ENCODE peak calls at places on chromosomes 4 and X, in nine cellular contexts. B is foreskin fibroblast, Y is BJ, N is endothelial cell, Z is mesothelial cell of epicardium, M is AG09309, O is heart left ventricle, L is hepatocyte, I is keratinocyte. J is an unnamed sample.
A peak's percentile ranks its signal among the peaks of the same experiment; 100 is the strongest.

GRCh38 chr4:102404551-102404969 is 59.3 kb upstream of the SLC39A8 start:
- DNase-seq in I (no peak), Y (no peak), B (no peak), N (no peak), O (no peak), L (no peak), M (peak; percentile 41), Z (no peak), J (no peak)

GRCh38 chr4:45629717-45630116 is 494.1 kb downstream of the GABRG1 start:
- DNase-seq in N (no peak), M (no peak), L (no peak), Y (no peak), O (no peak), B (no peak), Z (no peak), I (no peak), J (no peak)

GRCh38 chr4:106366026-106366425 is 2.6 kb downstream of the GIMD1 start:
- DNase-seq in B (no peak), O (no peak), Y (no peak), N (no peak), L (no peak), M (no peak), I (no peak), Z (no peak), J (no peak)

GRCh38 chrX:68490644-68491043 is 8.2 kb upstream of the YIPF6 start:
- DNase-seq in O (no peak), B (no peak), M (no peak), L (peak; percentile 42), Z (no peak), N (peak; percentile 19), Y (no peak), I (no peak), J (no peak)

GRCh38 chrX:152480269-152481212 is 29.4 kb upstream of the GABRA3 start:
- DNase-seq in L (no peak), I (no peak), M (no peak), Z (no peak), N (no peak), B (no peak), Y (no peak), O (no peak), J (no peak)

GRCh38 chr4:24514808-24515207 is 69.5 kb downstream of the DHX15 start:
- DNase-seq in M (no peak), B (no peak), Z (no peak), Y (no peak), I (no peak), L (no peak), N (no peak), O (no peak), J (no peak)

GRCh38 chr4:13920111-13920875 is 292.8 kb upstream of the BOD1L1 start:
- DNase-seq in L (no peak), Y (no peak), I (peak; percentile 95), N (no peak), M (no peak), B (no peak), Z (no peak), O (no peak), J (no peak)

GRCh38 chr4:150229538-150229937 is 151.3 kb downstream of the DCLK2 start:
- DNase-seq in I (no peak), B (peak; percentile 67), L (no peak), O (no peak), Y (no peak), N (no peak), M (no peak), Z (no peak), J (no peak)

GRCh38 chr4:45855857-45856256 is 268.0 kb downstream of the GABRG1 start:
- DNase-seq in Z (no peak), N (no peak), M (no peak), O (no peak), L (no peak), I (no peak), B (no peak), Y (no peak), J (no peak)

GRCh38 chr4:22471419-22471818 is 44.4 kb downstream of the ADGRA3 start:
- DNase-seq in I (no peak), B (no peak), L (no peak), N (no peak), Z (no peak), Y (no peak), O (no peak), M (no peak), J (no peak)

GRCh38 chr4:144667500-144667899 is 21.5 kb downstream of the HHIP start:
- DNase-seq in O (no peak), Z (no peak), Y (no peak), I (no peak), B (no peak), N (no peak), M (no peak), L (no peak), J (no peak)

GRCh38 chr4:176840166-176840565 is 47.4 kb upstream of the VEGFC start:
- DNase-seq in Y (no peak), O (no peak), I (no peak), Z (no peak), B (no peak), L (no peak), M (no peak), N (no peak), J (no peak)

GRCh38 chr4:24686866-24687672 is 102.7 kb upstream of the DHX15 start:
- DNase-seq in N (no peak), I (no peak), L (peak; percentile 42), B (peak; percentile 2), Y (no peak), Z (no peak), M (no peak), O (no peak), J (peak; percentile 52)

GRCh38 chr4:164725066-164725465 is 28.9 kb upstream of the SMIM31 start:
- DNase-seq in O (no peak), N (no peak), M (no peak), I (no peak), Y (no peak), B (no peak), Z (no peak), L (no peak), J (no peak)

GRCh38 chr4:30262379-30262778 is 457.8 kb upstream of the PCDH7 start:
- DNase-seq in Z (no peak), I (no peak), M (no peak), B (no peak), O (no peak), N (no peak), Y (no peak), L (no peak), J (no peak)

GRCh38 chrX:18884916-18885315 is 99.0 kb downstream of the PHKA2 start:
- DNase-seq in O (no peak), N (no peak), I (no peak), Z (no peak), Y (no peak), L (peak; percentile 30), M (no peak), B (no peak), J (no peak)

GRCh38 chr4:123924536-123924935 is 527.9 kb downstream of the SPRY1 start:
- DNase-seq in Y (no peak), B (peak; percentile 30), I (no peak), O (no peak), Z (no peak), N (no peak), M (no peak), L (no peak), J (no peak)

GRCh38 chr4:149980941-149981340 is 97.3 kb upstream of the DCLK2 start:
- DNase-seq in L (peak; percentile 69), Z (no peak), Y (no peak), N (peak; percentile 67), O (no peak), B (peak; percentile 35), M (no peak), I (no peak), J (peak; percentile 72)

GRCh38 chr4:94307231-94307840 is 35.3 kb downstream of the HPGDS start:
- DNase-seq in Z (no peak), Y (no peak), I (no peak), N (no peak), L (no peak), B (no peak), O (no peak), M (no peak), J (no peak)

GRCh38 chrX:109300415-109300814 is 181.5 kb downstream of the GUCY2F start:
- DNase-seq in O (no peak), Z (no peak), M (no peak), N (no peak), I (no peak), B (no peak), L (no peak), Y (no peak), J (no peak)

GRCh38 chrX:142686653-142687283 is 339.0 kb upstream of the SPANXN4 start:
- DNase-seq in M (no peak), L (peak; percentile 4), I (no peak), N (no peak), B (no peak), Z (no peak), O (no peak), Y (no peak), J (no peak)

DNA sequence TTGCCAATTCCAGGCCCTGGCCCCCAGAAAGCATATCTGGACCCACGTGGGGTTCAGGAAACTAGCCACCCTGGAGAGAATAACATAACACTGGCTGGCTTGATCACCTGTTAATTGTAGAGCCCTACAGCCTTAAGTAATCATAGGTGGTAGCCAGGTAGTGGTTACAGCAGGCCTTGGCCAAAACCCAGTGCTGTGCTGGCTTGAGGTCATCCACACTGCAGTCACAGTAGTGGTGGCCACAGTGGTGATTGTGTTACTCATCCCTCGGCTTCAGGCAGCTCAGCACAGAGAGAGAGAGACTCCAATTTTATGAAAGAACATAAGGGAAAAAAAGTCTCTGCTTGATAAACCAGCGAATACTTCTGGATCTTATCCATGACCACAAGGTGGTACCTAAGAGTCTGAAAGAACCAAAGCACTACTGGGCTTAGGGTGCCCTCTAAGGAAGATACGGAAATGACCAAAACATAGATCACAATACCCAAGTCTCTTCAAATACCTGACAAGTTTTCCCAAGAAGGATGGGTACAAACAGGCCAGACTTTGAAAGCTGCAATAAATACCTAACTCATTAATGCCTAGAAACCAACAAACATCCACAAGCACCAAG is 46.6 kb upstream of the CDX4 start:
- DNase-seq in I (no peak), L (no peak), M (no peak), Y (no peak), O (no peak), B (no peak), Z (no peak), N (no peak), J (no peak)
- TF ChIP-seq CTCF in I (no peak), L (no peak), M (no peak), Y (no peak), O (no peak), B (no peak), Z (no peak), N (no peak), J (no peak)

GRCh38 chr4:77418333-77418732 is 187.3 kb upstream of the CXCL13 start:
- DNase-seq in Z (no peak), Y (no peak), N (peak; percentile 18), L (peak; percentile 36), I (no peak), M (no peak), B (no peak), O (no peak), J (no peak)
- TF ChIP-seq CTCF in Z (no peak), Y (no peak), N (no peak), L (peak; percentile 45), I (peak; percentile 61), M (peak; percentile 20), B (no peak), O (no peak), J (no peak)

GRCh38 chrX:55011294-55011693 is 11.1 kb downstream of the APEX2 start:
- DNase-seq in N (no peak), I (no peak), O (no peak), B (no peak), L (no peak), Y (no peak), Z (no peak), M (no peak), J (no peak)
- TF ChIP-seq CTCF in N (peak; percentile 37), I (no peak), O (no peak), B (peak; percentile 19), L (peak; percentile 29), Y (peak; percentile 30), Z (peak; percentile 65), M (peak; percentile 49), J (peak; percentile 61)

GRCh38 chrX:144566592-144566991 is 680.7 kb upstream of the SPANXN1 start:
- DNase-seq in N (no peak), Z (no peak), B (no peak), O (no peak), M (no peak), Y (no peak), I (no peak), L (no peak), J (peak; percentile 18)
- TF ChIP-seq CTCF in N (no peak), Z (no peak), B (no peak), O (no peak), M (no peak), Y (no peak), I (peak; percentile 44), L (no peak), J (no peak)

J was measured in glutamatergic neuron.